ENCODE peak calls at places on chromosomes 11 and 22, in ten cellular contexts. O is activated naive CD8-positive, alpha-beta T cell treated with anti-CD3 and anti-CD28 coated beads, Interleukin-2, amount 50 U/mL, for 16 hours; M is upper lobe of right lung; G is GM23338; J is nephron progenitor cell; X is activated CD8-positive, alpha-beta T cell treated with anti-CD3 and anti-CD28 coated beads for 36 hours; F is right atrium auricular region; H is SW480; B is astrocyte of the hippocampus; Q is fibroblast of pulmonary artery. N is an unnamed sample.
A peak's percentile ranks its signal among the peaks of the same experiment; 100 is the strongest.

GRCh38 chr22:45170001-45170466 is 6.3 kb downstream of the NUP50 start:
- DNase-seq in G (no peak), B (peak; percentile 34), J (no peak), Q (no peak), H (no peak), O (no peak), X (peak; percentile 54), M (no peak), F (no peak), N (peak; percentile 29)

GRCh38 chr11:122100222-122101080 is 15.6 kb downstream of the BLID start:
- DNase-seq in O (no peak), J (peak; percentile 50), F (peak; percentile 67), G (peak; percentile 74), M (peak; percentile 65), B (peak; percentile 85), H (no peak), X (peak; percentile 8), Q (peak; percentile 80), N (no peak)

GRCh38 chr22:44669725-44670027 is 32.3 kb upstream of the PRR5 start:
- DNase-seq in Q (peak; percentile 37), F (no peak), M (no peak), O (no peak), G (peak; percentile 66), H (no peak), J (no peak), B (no peak), X (peak; percentile 30), N (no peak)

GRCh38 chr11:43282607-43283440 is 29.0 kb upstream of the API5 start:
- DNase-seq in G (peak; percentile 68), M (peak; percentile 67), Q (peak; percentile 51), J (peak; percentile 73), X (peak; percentile 58), F (no peak), H (peak; percentile 20), O (no peak), B (peak; percentile 65), N (peak; percentile 36)

GRCh38 chr11:492416-493226 is 14.4 kb downstream of the RNH1 start:
- DNase-seq in J (no peak), M (peak; percentile 60), F (no peak), O (no peak), B (no peak), G (no peak), X (no peak), Q (no peak), H (no peak), N (no peak)

GRCh38 chr11:128689946-128690745 is 3.7 kb upstream of the FLI1 start:
- DNase-seq in B (peak; percentile 49), Q (no peak), H (no peak), F (no peak), G (peak; percentile 47), O (no peak), M (no peak), J (peak; percentile 57), X (no peak), N (no peak)

GRCh38 chr11:70788247-70789022 is 390.1 kb downstream of the CTTN start:
- DNase-seq in X (no peak), G (no peak), J (no peak), F (no peak), B (peak; percentile 85), O (no peak), Q (peak; percentile 75), H (peak; percentile 86), M (peak; percentile 32), N (no peak)

GRCh38 chr11:130609121-130610035 is 160.9 kb downstream of the ADAMTS15 start:
- DNase-seq in G (peak; percentile 50), Q (peak; percentile 79), O (no peak), F (peak; percentile 96), X (no peak), H (no peak), M (peak; percentile 72), J (no peak), B (no peak), N (no peak)

GRCh38 chr11:62251698-62252097 is 9.7 kb downstream of the SCGB1D2 start:
- DNase-seq in H (no peak), Q (no peak), G (no peak), J (no peak), O (no peak), B (no peak), M (no peak), F (no peak), X (no peak), N (no peak)

GRCh38 chr22:48592488-48592887 is 1235.2 kb downstream of the BRD1 start:
- DNase-seq in O (no peak), M (no peak), Q (no peak), B (peak; percentile 17), F (no peak), H (no peak), G (no peak), X (no peak), J (no peak), N (no peak)

N was measured in CD4-positive, alpha-beta memory T cell.